ENCODE peak calls at places on chromosomes 13 and 19, in nine cellular contexts. O is mucosa of descending colon, T is heart right ventricle, L is NCI-H446, S is substantia nigra, A is HFFc6, F is PC-3, B is NB4, N is HL-60. I is an unnamed sample.

GRCh38 chr19:4441994-4442845 is 15.4 kb downstream of the UBXN6 start:
- DNase-seq in O (no peak), T (no peak), L (no peak), S (no peak), A (no peak), F (no peak), B (peak; percentile 24), N (no peak), I (no peak)

GRCh38 chr19:3034845-3035541 is 5.9 kb upstream of the TLE2 start:
- DNase-seq in O (peak; percentile 74), T (peak; percentile 38), L (no peak), S (no peak), A (peak; percentile 41), F (no peak), B (peak; percentile 62), N (no peak), I (no peak)

GRCh38 chr13:50720856-50721663 is 122.4 kb downstream of the DLEU7 start:
- DNase-seq in O (no peak), T (no peak), L (no peak), S (no peak), A (no peak), F (no peak), B (no peak), N (no peak), I (no peak)

GRCh38 chr13:36850790-36851438 is 31.9 kb downstream of the RFXAP start:
- DNase-seq in O (no peak), T (no peak), L (no peak), S (no peak), A (no peak), F (no peak), B (peak; percentile 67), N (no peak), I (no peak)

GRCh38 chr13:112545866-112546265 is 42.1 kb downstream of the TUBGCP3 start:
- DNase-seq in O (no peak), T (no peak), L (no peak), S (no peak), A (peak; percentile 78), F (no peak), B (no peak), N (no peak), I (no peak)

GRCh38 chr19:53432088-53432661 is 391 bp downstream of the ZNF761 start:
- DNase-seq in O (peak; percentile 60), T (peak; percentile 33), L (no peak), S (no peak), A (peak; percentile 17), F (peak; percentile 9), B (peak; percentile 35), N (peak; percentile 20), I (peak; percentile 34)

GRCh38 chr19:55643733-55644116 is 276 bp downstream of the ZNF581 start:
- DNase-seq in O (peak; percentile 61), T (no peak), L (no peak), S (no peak), A (no peak), F (no peak), B (no peak), N (no peak), I (no peak)

GRCh38 chr13:44046428-44046827 is 166.7 kb downstream of the LACC1 start:
- DNase-seq in O (no peak), T (no peak), L (no peak), S (no peak), A (no peak), F (no peak), B (no peak), N (no peak), I (no peak)

GRCh38 chr13:31054632-31055031 is 107.1 kb downstream of the HSPH1 start:
- DNase-seq in O (no peak), T (no peak), L (no peak), S (no peak), A (no peak), F (no peak), B (no peak), N (no peak), I (no peak)

GRCh38 chr13:47287291-47287751 is 390.5 kb upstream of the HTR2A start:
- DNase-seq in O (no peak), T (no peak), L (no peak), S (no peak), A (peak; percentile 33), F (peak; percentile 78), B (no peak), N (no peak), I (no peak)

GRCh38 chr19:4547303-4548237 is 7.7 kb upstream of the LRG1 start:
- DNase-seq in O (no peak), T (no peak), L (no peak), S (no peak), A (no peak), F (peak; percentile 51), B (peak; percentile 44), N (no peak), I (peak; percentile 89)

GRCh38 chr13:40109324-40109958 is 454.0 kb downstream of the COG6 start:
- DNase-seq in O (no peak), T (no peak), L (no peak), S (no peak), A (peak; percentile 72), F (peak; percentile 82), B (peak; percentile 43), N (no peak), I (no peak)

GRCh38 chr19:18287836-18288772 is 6.7 kb upstream of the JUND start:
- DNase-seq in O (peak; percentile 53), T (no peak), L (no peak), S (no peak), A (no peak), F (no peak), B (no peak), N (no peak), I (no peak)

I was measured in right lobe of liver.